ENCODE peak calls at places on chromosome 1, in four cellular contexts. One of them, this sample, is unnamed. For H3K9me3, the result is how much of the 10 kb centered on the place peaks cover.

GRCh38 chr1:101996830-101997485 is at the start of gene OLFM3:
- DNase-seq in OCI-LY7: no peak
- DNase-seq in A549: no peak
- DNase-seq in uterus: no peak
- DNase-seq in this sample: no peak

GRCh38 chr1:119911775-119912174 is 15.5 kb upstream of the ADAM30 start:
- DNase-seq in OCI-LY7: no peak
- DNase-seq in A549: no peak
- DNase-seq in uterus: no peak
- DNase-seq in this sample: no peak

GRCh38 chr1:6357243-6357929 is 36.2 kb downstream of the ACOT7 start:
- DNase-seq in OCI-LY7: peak
- DNase-seq in A549: no peak
- DNase-seq in uterus: no peak
- DNase-seq in this sample: no peak

GRCh38 chr1:67524143-67525052 is 94.2 kb upstream of the SERBP1 start:
- DNase-seq in OCI-LY7: no peak
- DNase-seq in A549: no peak
- DNase-seq in uterus: no peak
- DNase-seq in this sample: no peak

GRCh38 chr1:186308264-186309060 is 66.6 kb downstream of the TPR start:
- DNase-seq in OCI-LY7: no peak
- DNase-seq in A549: no peak
- DNase-seq in uterus: no peak
- DNase-seq in this sample: no peak

GRCh38 chr1:228141871-228142615 is 2.0 kb downstream of the GUK1 start:
- DNase-seq in OCI-LY7: peak
- DNase-seq in A549: no peak
- DNase-seq in uterus: peak
- DNase-seq in this sample: no peak

GRCh38 chr1:181033128-181033798 is 520 bp upstream of the MR1 start:
- DNase-seq in OCI-LY7: peak
- DNase-seq in A549: no peak
- DNase-seq in uterus: peak
- DNase-seq in this sample: peak

GRCh38 chr1:234315091-234315541 is 58.1 kb upstream of the COA6 start:
- DNase-seq in OCI-LY7: peak
- DNase-seq in A549: no peak
- DNase-seq in uterus: no peak
- DNase-seq in this sample: no peak

GRCh38 chr1:57597036-57597435 is 173.2 kb upstream of the DAB1 start:
- DNase-seq in OCI-LY7: no peak
- DNase-seq in A549: no peak
- DNase-seq in uterus: no peak
- DNase-seq in this sample: no peak

GRCh38 chr1:11187000-11187399 is 2.2 kb upstream of the ANGPTL7 start:
- DNase-seq in OCI-LY7: no peak
- DNase-seq in A549: no peak
- DNase-seq in uterus: no peak
- DNase-seq in this sample: no peak

GRCh38 chr1:84089470-84090261 is 54.4 kb upstream of the PRKACB start:
- DNase-seq in OCI-LY7: no peak
- DNase-seq in A549: no peak
- DNase-seq in uterus: no peak
- DNase-seq in this sample: no peak

DNA sequence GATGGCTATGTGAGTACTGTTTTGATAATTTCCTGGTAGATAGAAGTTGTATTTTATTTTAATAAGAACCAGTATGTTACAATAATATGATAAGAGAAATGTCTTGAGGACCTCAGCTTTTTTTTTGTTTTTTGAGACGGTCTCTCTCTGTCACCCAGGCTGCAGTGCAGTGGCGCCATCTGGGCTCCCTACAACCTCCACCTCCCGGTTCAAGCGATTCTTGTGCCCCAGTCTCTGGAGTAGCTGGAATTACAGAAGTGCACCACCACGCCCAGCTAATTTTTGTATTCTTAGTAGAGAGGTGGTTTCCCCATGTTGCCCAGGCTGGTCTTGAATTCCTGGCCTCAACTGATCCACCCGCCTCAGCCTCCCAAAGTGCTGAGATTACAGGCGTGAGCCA is 968.1 kb upstream of the ADGRL4 start:
- DNase-seq in OCI-LY7: no peak
- DNase-seq in A549: no peak
- DNase-seq in uterus: no peak
- DNase-seq in this sample: no peak
- H3K9me3 ChIP-seq in OCI-LY7: under half
- H3K9me3 ChIP-seq in A549: under half
- H3K9me3 ChIP-seq in uterus: under half
- H3K9me3 ChIP-seq in this sample: under half

DNA sequence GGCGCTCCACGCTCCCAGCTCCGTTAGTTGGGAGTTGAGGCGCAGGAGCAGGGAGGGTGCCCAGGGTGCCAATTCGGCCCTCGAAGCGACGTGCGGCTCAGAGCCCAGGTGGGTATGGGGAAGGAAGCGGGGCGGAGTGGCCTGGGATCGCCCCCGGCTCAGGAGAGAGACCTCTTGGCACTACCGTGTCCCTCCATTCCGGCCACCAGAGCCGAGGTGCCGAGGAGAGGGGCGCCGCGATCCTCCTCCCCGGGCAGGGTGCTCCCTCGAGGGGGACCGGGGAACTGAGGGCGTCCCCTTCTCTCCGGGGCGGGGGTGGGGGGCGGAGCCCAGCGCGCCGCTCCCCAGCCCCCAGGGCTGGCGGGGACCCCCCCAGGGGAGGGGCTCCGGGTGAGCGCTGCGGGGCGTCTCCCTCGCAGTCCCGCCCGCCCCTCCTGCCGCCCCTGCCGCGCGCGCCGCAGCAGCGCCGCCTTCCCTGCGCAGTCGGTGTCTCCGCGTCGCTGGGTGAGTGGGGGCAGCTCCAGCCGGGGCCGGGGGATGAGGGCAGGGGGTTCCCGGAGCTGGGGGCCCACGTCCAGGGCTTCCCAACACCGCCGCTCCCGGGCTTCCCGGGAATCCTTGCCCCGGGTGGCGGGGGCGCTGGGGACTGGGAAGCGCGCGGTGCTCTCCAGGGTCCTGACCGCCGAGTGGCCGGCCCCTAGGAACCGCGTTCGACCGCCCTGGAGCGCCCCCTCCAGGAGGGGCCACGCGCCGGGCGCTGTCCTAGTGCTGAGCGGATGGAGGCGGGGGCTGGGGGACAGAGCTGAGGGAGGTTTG is at the start of gene HPCA:
- DNase-seq in OCI-LY7: no peak
- DNase-seq in A549: peak
- DNase-seq in uterus: no peak
- DNase-seq in this sample: no peak
- TF ChIP-seq CTCF in OCI-LY7: peak
- TF ChIP-seq CTCF in A549: peak
- TF ChIP-seq CTCF in uterus: peak
- TF ChIP-seq CTCF in this sample: no peak

GRCh38 chr1:248758352-248758751 is 2.8 kb upstream of the LYPD8 start:
- DNase-seq in OCI-LY7: no peak
- DNase-seq in A549: no peak
- DNase-seq in uterus: no peak
- DNase-seq in this sample: no peak

GRCh38 chr1:248759644-248760043 is 4.1 kb upstream of the LYPD8 start:
- DNase-seq in OCI-LY7: no peak
- DNase-seq in A549: no peak
- DNase-seq in uterus: no peak
- DNase-seq in this sample: no peak

GRCh38 chr1:248756151-248756550 is 592 bp upstream of the LYPD8 start:
- DNase-seq in OCI-LY7: no peak
- DNase-seq in A549: no peak
- DNase-seq in uterus: no peak
- DNase-seq in this sample: no peak

GRCh38 chr1:248756636-248757035 is 1.1 kb upstream of the LYPD8 start:
- DNase-seq in OCI-LY7: no peak
- DNase-seq in A549: no peak
- DNase-seq in uterus: no peak
- DNase-seq in this sample: no peak

DNA sequence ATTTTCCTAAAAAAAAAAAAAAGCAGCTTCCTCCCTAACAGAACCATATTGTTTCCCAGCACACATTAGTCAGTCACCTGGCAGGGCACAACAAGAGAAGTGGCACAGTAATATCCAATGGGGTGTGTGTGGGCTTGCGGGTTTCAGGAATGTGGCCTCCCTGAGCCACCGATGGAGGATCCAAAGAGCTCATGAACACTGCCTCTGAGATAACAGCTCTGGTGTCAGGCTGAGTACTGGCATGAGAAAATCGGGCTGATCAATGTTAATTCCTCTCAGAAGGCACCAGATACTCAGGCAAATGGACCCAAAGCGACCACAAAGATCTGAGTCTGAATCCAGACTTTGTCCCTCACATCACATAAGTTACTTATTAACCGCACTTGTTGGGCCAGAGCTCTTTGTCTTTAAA is 2.2 kb upstream of the LYPD8 start:
- DNase-seq in OCI-LY7: no peak
- DNase-seq in A549: no peak
- DNase-seq in uterus: no peak
- DNase-seq in this sample: no peak
- H3K9me3 ChIP-seq in OCI-LY7: under half
- H3K9me3 ChIP-seq in A549: under half
- H3K9me3 ChIP-seq in uterus: under half
- H3K9me3 ChIP-seq in this sample: under half

GRCh38 chr1:7561331-7561921 is 209.7 kb upstream of the VAMP3 start:
- DNase-seq in OCI-LY7: no peak
- DNase-seq in A549: no peak
- DNase-seq in uterus: no peak
- DNase-seq in this sample: no peak
- TF ChIP-seq CTCF in OCI-LY7: peak
- TF ChIP-seq CTCF in A549: no peak
- TF ChIP-seq CTCF in uterus: no peak
- TF ChIP-seq CTCF in this sample: no peak